ENCODE peak calls at places on chromosomes 7 and 10, in eight cellular contexts. V is brain microvascular endothelial cell; S is transverse colon; X is psoas muscle; T is left ventricle myocardium inferior; I is PC-9; O is fibroblast of lung; D is CD8-positive, alpha-beta T cell. R is an unnamed sample. For H3K27me3, the result is how much of the 10 kb centered on the place peaks cover.

GRCh38 chr7:5497158-5498103 is 73.8 kb upstream of the TNRC18 start:
- DNase-seq in V (no peak), S (no peak), X (no peak), T (no peak), I (no peak), O (no peak), D (no peak), R (no peak)

GRCh38 chr7:28626629-28627262 is 214.4 kb downstream of the CREB5 start:
- DNase-seq in V (peak), S (no peak), X (no peak), T (no peak), I (no peak), O (peak), D (no peak), R (no peak)

GRCh38 chr10:71270301-71270777 is 48.7 kb upstream of the SLC29A3 start:
- DNase-seq in V (peak), S (peak), X (no peak), T (no peak), I (no peak), O (peak), D (no peak), R (no peak)

GRCh38 chr10:32577448-32577847 is 131.5 kb downstream of the CCDC7 start:
- DNase-seq in V (no peak), S (no peak), X (no peak), T (no peak), I (no peak), O (no peak), D (no peak), R (peak)

GRCh38 chr7:2471022-2471329 is 5.2 kb downstream of the GRIFIN start:
- DNase-seq in V (peak), S (no peak), X (no peak), T (no peak), I (peak), O (peak), D (no peak), R (no peak)

GRCh38 chr10:43041422-43042342 is 35.2 kb upstream of the RET start:
- DNase-seq in V (no peak), S (no peak), X (no peak), T (peak), I (no peak), O (no peak), D (no peak), R (no peak)

GRCh38 chr10:129771576-129772471 is 192.2 kb downstream of the EBF3 start:
- DNase-seq in V (no peak), S (peak), X (no peak), T (no peak), I (no peak), O (no peak), D (no peak), R (no peak)

GRCh38 chr7:117219485-117219884 is 103.4 kb downstream of the WNT2 start:
- DNase-seq in V (no peak), S (no peak), X (no peak), T (no peak), I (no peak), O (peak), D (no peak), R (no peak)

GRCh38 chr7:39404910-39405309 is 161.3 kb upstream of the YAE1 start:
- DNase-seq in V (no peak), S (no peak), X (no peak), T (no peak), I (no peak), O (no peak), D (no peak), R (no peak)

GRCh38 chr10:95300140-95300539 is 9.3 kb upstream of the PDLIM1 start:
- DNase-seq in V (no peak), S (no peak), X (no peak), T (no peak), I (peak), O (no peak), D (no peak), R (no peak)

GRCh38 chr10:113735913-113736312 is 15.6 kb upstream of the PLEKHS1 start:
- DNase-seq in V (no peak), S (no peak), X (no peak), T (no peak), I (no peak), O (peak), D (no peak), R (no peak)
- TF ChIP-seq CTCF in V (no peak), S (peak), X (no peak), T (no peak), I (no peak), O (no peak), D (no peak), R (no peak)

GRCh38 chr10:49185213-49185612 is 3.0 kb downstream of the TMEM273 start:
- DNase-seq in V (no peak), S (no peak), X (no peak), T (no peak), I (no peak), O (no peak), D (no peak), R (no peak)

GRCh38 chr10:49187950-49188761 is at the start of gene TMEM273:
- DNase-seq in V (no peak), S (peak), X (peak), T (peak), I (peak), O (no peak), D (no peak), R (no peak)

GRCh38 chr10:49186613-49187012 is 1.6 kb downstream of the TMEM273 start:
- DNase-seq in V (no peak), S (no peak), X (no peak), T (no peak), I (no peak), O (no peak), D (no peak), R (no peak)

GRCh38 chr10:49189422-49189821 is 1.2 kb upstream of the TMEM273 start:
- DNase-seq in V (no peak), S (no peak), X (no peak), T (no peak), I (no peak), O (no peak), D (no peak), R (no peak)

GRCh38 chr10:49187044-49187484 is 1.1 kb downstream of the TMEM273 start:
- DNase-seq in V (no peak), S (no peak), X (no peak), T (no peak), I (no peak), O (no peak), D (no peak), R (no peak)
- H3K27me3 ChIP-seq in V (under half), S (under half), X (under half), T (under half), I (under half), O (under half), D (under half), R (under half)

DNA sequence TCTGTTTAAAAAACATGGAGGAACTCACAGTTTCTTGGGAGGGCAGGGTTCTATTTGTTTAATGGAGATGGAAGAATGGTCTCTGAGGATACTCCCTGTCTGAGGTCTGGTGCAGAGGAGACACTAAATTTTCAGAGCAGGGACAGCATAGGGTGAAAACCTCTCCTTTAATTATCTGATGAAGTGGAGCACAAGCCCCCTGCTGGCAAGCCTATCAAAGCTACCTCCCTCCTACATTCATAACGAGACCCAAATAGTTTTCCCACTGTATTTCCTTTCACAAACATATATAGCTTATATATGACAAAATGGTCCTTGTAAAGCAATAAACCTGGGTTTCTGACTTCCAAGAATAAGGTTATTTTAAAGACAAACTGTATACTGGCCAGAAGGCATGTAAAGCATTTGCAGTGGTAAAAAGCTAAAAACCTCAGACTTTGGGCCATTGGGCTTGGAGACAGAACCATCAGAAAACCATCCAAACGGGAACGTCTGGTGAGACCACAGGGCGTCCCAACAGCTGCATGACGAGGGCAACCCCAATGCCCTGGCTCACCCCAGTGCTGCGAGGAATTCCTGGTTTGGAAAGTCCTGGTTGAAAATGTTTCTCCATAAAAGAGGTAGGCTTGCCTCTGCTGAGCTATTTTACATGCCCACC is 201.3 kb downstream of the FANK1 start:
- DNase-seq in V (no peak), S (no peak), X (no peak), T (no peak), I (no peak), O (no peak), D (no peak), R (no peak)
- TF ChIP-seq CTCF in V (peak), S (no peak), X (no peak), T (peak), I (no peak), O (no peak), D (no peak), R (peak)

GRCh38 chr10:101244321-101245050 is 15.2 kb upstream of the LBX1 start:
- DNase-seq in V (no peak), S (no peak), X (peak), T (no peak), I (no peak), O (peak), D (no peak), R (peak)
- H3K27me3 ChIP-seq in V (half or more), S (half or more), X (under half), T (half or more), I (under half), O (under half), D (under half), R (under half)

GRCh38 chr7:151710646-151711434 is 166.1 kb downstream of the PRKAG2 start:
- DNase-seq in V (no peak), S (no peak), X (no peak), T (no peak), I (no peak), O (no peak), D (no peak), R (no peak)
- TF ChIP-seq CTCF in V (no peak), S (no peak), X (no peak), T (no peak), I (no peak), O (no peak), D (no peak), R (no peak)

GRCh38 chr10:25174461-25175230 is at the start of gene GPR158:
- DNase-seq in V (peak), S (peak), X (peak), T (peak), I (no peak), O (peak), D (peak), R (peak)

GRCh38 chr10:25177093-25177753 is 2.4 kb downstream of the GPR158 start:
- DNase-seq in V (no peak), S (no peak), X (no peak), T (no peak), I (no peak), O (no peak), D (no peak), R (no peak)

GRCh38 chr10:25177754-25178135 is 2.9 kb downstream of the GPR158 start:
- DNase-seq in V (no peak), S (no peak), X (no peak), T (no peak), I (no peak), O (no peak), D (no peak), R (no peak)

GRCh38 chr10:25175527-25176420 is 973 bp downstream of the GPR158 start:
- DNase-seq in V (no peak), S (peak), X (no peak), T (no peak), I (no peak), O (no peak), D (no peak), R (no peak)

DNA sequence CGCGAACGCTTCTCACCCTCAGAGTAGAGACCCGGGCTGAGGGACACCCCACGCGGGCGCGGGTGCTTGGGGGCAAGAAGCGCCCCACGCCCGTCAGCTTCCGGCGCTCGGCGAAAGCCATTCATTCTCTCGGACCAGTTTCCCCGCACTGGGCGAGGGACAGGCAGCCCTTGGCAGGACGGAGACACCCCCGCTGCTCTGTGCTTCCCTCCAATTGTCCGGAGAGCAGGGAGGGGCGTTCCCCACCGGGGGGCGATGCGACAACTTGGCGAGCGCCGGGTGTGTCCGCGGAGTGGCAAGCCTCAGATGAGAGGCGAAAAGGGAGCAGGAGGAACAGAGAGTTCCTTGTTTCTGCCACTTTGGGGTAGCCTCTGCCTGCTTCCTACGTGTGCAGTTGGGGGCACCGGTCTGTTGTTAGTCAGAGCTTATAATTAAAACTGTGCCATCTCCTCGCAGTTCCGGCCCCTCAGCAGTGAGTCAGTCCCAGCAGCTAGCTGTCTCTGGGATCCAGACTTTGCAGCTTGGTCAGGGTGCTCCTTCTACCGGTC is 1.7 kb downstream of the GPR158 start:
- DNase-seq in V (no peak), S (no peak), X (no peak), T (no peak), I (no peak), O (no peak), D (no peak), R (no peak)
- H3K27me3 ChIP-seq in V (under half), S (half or more), X (under half), T (half or more), I (under half), O (under half), D (under half), R (under half)

DNA sequence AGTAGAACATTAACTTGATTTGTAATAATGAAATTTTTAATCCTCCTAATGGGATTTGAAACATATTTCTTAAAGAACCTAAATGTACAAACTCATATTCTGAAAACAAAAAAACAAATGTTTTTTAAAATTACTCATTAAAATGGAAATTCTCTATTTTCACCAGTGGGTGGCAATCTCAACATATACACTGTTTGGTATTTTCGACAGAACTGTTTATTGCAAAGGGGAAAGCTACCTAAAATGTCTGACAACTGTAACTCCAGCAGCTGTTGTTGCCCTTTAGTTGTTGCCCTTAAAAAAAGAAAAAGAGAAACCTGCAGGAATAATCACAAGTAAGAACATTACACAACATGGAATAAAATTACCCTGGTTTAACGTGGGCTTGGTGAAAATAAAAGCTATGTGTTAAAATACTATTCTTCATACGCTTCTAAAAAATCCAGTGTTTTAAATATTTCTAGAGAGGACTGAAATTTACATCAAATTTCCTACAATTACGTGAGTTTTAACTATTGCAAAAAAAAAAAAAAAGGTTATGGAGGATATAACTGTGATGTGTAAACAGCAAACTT is 54.5 kb downstream of the COL1A2 start:
- DNase-seq in V (no peak), S (no peak), X (no peak), T (no peak), I (peak), O (peak), D (no peak), R (no peak)
- TF ChIP-seq CTCF in V (peak), S (peak), X (peak), T (peak), I (peak), O (peak), D (peak), R (peak)